ENCODE peak calls at places on chromosome 13, in eight cellular contexts. One of them, this sample, is unnamed.

GRCh38 chr13:31929031-31929770 is 102.4 kb upstream of the FRY start:
- DNase-seq in HEK293T: no peak
- DNase-seq in globus pallidus: no peak
- DNase-seq in NCI-H82: no peak
- DNase-seq in stimulated activated CD4-positive, alpha-beta T cell treated with anti-CD3 and anti-CD28 coated beads, Interleukin-4, amount 100 ng/mL, for 48 hours: no peak
- DNase-seq in PC-3: no peak
- DNase-seq in HS-5: no peak
- DNase-seq in endothelial cell of umbilical vein: no peak
- DNase-seq in this sample: no peak

GRCh38 chr13:63700366-63700765 is 2284.7 kb upstream of the PCDH20 start:
- DNase-seq in endothelial cell of umbilical vein: peak; percentile 1
- DNase-seq in globus pallidus: no peak
- DNase-seq in PC-3: no peak
- DNase-seq in HS-5: no peak
- DNase-seq in NCI-H82: no peak
- DNase-seq in HEK293T: no peak
- DNase-seq in stimulated activated CD4-positive, alpha-beta T cell treated with anti-CD3 and anti-CD28 coated beads, Interleukin-4, amount 100 ng/mL, for 48 hours: no peak
- DNase-seq in this sample: no peak

GRCh38 chr13:64083396-64083795 is 2667.7 kb upstream of the PCDH20 start:
- DNase-seq in NCI-H82: no peak
- DNase-seq in HS-5: no peak
- DNase-seq in globus pallidus: no peak
- DNase-seq in PC-3: peak; percentile 49
- DNase-seq in stimulated activated CD4-positive, alpha-beta T cell treated with anti-CD3 and anti-CD28 coated beads, Interleukin-4, amount 100 ng/mL, for 48 hours: no peak
- DNase-seq in endothelial cell of umbilical vein: no peak
- DNase-seq in HEK293T: no peak
- DNase-seq in this sample: no peak

GRCh38 chr13:42883771-42884170 is 102.4 kb downstream of the FAM216B start:
- DNase-seq in NCI-H82: peak; percentile 91
- DNase-seq in PC-3: peak; percentile 30
- DNase-seq in endothelial cell of umbilical vein: peak; percentile 68
- DNase-seq in HEK293T: peak; percentile 27
- DNase-seq in stimulated activated CD4-positive, alpha-beta T cell treated with anti-CD3 and anti-CD28 coated beads, Interleukin-4, amount 100 ng/mL, for 48 hours: no peak
- DNase-seq in globus pallidus: no peak
- DNase-seq in HS-5: no peak
- DNase-seq in this sample: no peak

GRCh38 chr13:34025746-34026145 is 207.8 kb downstream of the RFC3 start:
- DNase-seq in HEK293T: no peak
- DNase-seq in globus pallidus: no peak
- DNase-seq in HS-5: no peak
- DNase-seq in NCI-H82: no peak
- DNase-seq in endothelial cell of umbilical vein: peak; percentile 57
- DNase-seq in stimulated activated CD4-positive, alpha-beta T cell treated with anti-CD3 and anti-CD28 coated beads, Interleukin-4, amount 100 ng/mL, for 48 hours: no peak
- DNase-seq in PC-3: peak; percentile 76
- DNase-seq in this sample: peak; percentile 16

GRCh38 chr13:99126821-99127220 is 73.8 kb upstream of the UBAC2 start:
- DNase-seq in HEK293T: no peak
- DNase-seq in PC-3: no peak
- DNase-seq in endothelial cell of umbilical vein: no peak
- DNase-seq in globus pallidus: no peak
- DNase-seq in NCI-H82: no peak
- DNase-seq in stimulated activated CD4-positive, alpha-beta T cell treated with anti-CD3 and anti-CD28 coated beads, Interleukin-4, amount 100 ng/mL, for 48 hours: no peak
- DNase-seq in HS-5: no peak
- DNase-seq in this sample: no peak

GRCh38 chr13:39132286-39132685 is 94.0 kb downstream of the NHLRC3 start:
- DNase-seq in globus pallidus: no peak
- DNase-seq in endothelial cell of umbilical vein: no peak
- DNase-seq in HS-5: no peak
- DNase-seq in NCI-H82: peak; percentile 23
- DNase-seq in stimulated activated CD4-positive, alpha-beta T cell treated with anti-CD3 and anti-CD28 coated beads, Interleukin-4, amount 100 ng/mL, for 48 hours: no peak
- DNase-seq in PC-3: peak; percentile 34
- DNase-seq in HEK293T: no peak
- DNase-seq in this sample: no peak

GRCh38 chr13:39531646-39532045 is 71.3 kb downstream of the LHFPL6 start:
- DNase-seq in stimulated activated CD4-positive, alpha-beta T cell treated with anti-CD3 and anti-CD28 coated beads, Interleukin-4, amount 100 ng/mL, for 48 hours: no peak
- DNase-seq in NCI-H82: peak; percentile 26
- DNase-seq in HEK293T: no peak
- DNase-seq in endothelial cell of umbilical vein: no peak
- DNase-seq in HS-5: no peak
- DNase-seq in globus pallidus: no peak
- DNase-seq in PC-3: peak; percentile 40
- DNase-seq in this sample: no peak

GRCh38 chr13:23718916-23719470 is 148.8 kb downstream of the TNFRSF19 start:
- DNase-seq in stimulated activated CD4-positive, alpha-beta T cell treated with anti-CD3 and anti-CD28 coated beads, Interleukin-4, amount 100 ng/mL, for 48 hours: no peak
- DNase-seq in endothelial cell of umbilical vein: no peak
- DNase-seq in globus pallidus: no peak
- DNase-seq in PC-3: peak; percentile 29
- DNase-seq in HS-5: no peak
- DNase-seq in HEK293T: no peak
- DNase-seq in NCI-H82: no peak
- DNase-seq in this sample: no peak

GRCh38 chr13:60427285-60427684 is 30.3 kb downstream of the TDRD3 start:
- DNase-seq in stimulated activated CD4-positive, alpha-beta T cell treated with anti-CD3 and anti-CD28 coated beads, Interleukin-4, amount 100 ng/mL, for 48 hours: no peak
- DNase-seq in globus pallidus: no peak
- DNase-seq in HEK293T: no peak
- DNase-seq in HS-5: no peak
- DNase-seq in PC-3: no peak
- DNase-seq in NCI-H82: no peak
- DNase-seq in endothelial cell of umbilical vein: no peak
- DNase-seq in this sample: no peak

GRCh38 chr13:98111168-98112098 is 31.5 kb upstream of the FARP1 start:
- DNase-seq in PC-3: no peak
- DNase-seq in HEK293T: no peak
- DNase-seq in NCI-H82: no peak
- DNase-seq in endothelial cell of umbilical vein: no peak
- DNase-seq in stimulated activated CD4-positive, alpha-beta T cell treated with anti-CD3 and anti-CD28 coated beads, Interleukin-4, amount 100 ng/mL, for 48 hours: no peak
- DNase-seq in HS-5: no peak
- DNase-seq in globus pallidus: no peak
- DNase-seq in this sample: no peak

GRCh38 chr13:75440100-75440499 is 41.9 kb downstream of the TBC1D4 start:
- DNase-seq in endothelial cell of umbilical vein: no peak
- DNase-seq in HS-5: no peak
- DNase-seq in NCI-H82: no peak
- DNase-seq in stimulated activated CD4-positive, alpha-beta T cell treated with anti-CD3 and anti-CD28 coated beads, Interleukin-4, amount 100 ng/mL, for 48 hours: no peak
- DNase-seq in PC-3: no peak
- DNase-seq in globus pallidus: no peak
- DNase-seq in HEK293T: no peak
- DNase-seq in this sample: no peak

GRCh38 chr13:80921556-80921955 is 580.6 kb upstream of the SPRY2 start:
- DNase-seq in NCI-H82: no peak
- DNase-seq in HS-5: peak; percentile 38
- DNase-seq in endothelial cell of umbilical vein: peak; percentile 91
- DNase-seq in PC-3: no peak
- DNase-seq in stimulated activated CD4-positive, alpha-beta T cell treated with anti-CD3 and anti-CD28 coated beads, Interleukin-4, amount 100 ng/mL, for 48 hours: no peak
- DNase-seq in HEK293T: no peak
- DNase-seq in globus pallidus: no peak
- DNase-seq in this sample: no peak

GRCh38 chr13:40494932-40495619 is 171.4 kb downstream of the FOXO1 start:
- DNase-seq in stimulated activated CD4-positive, alpha-beta T cell treated with anti-CD3 and anti-CD28 coated beads, Interleukin-4, amount 100 ng/mL, for 48 hours: no peak
- DNase-seq in endothelial cell of umbilical vein: no peak
- DNase-seq in HEK293T: no peak
- DNase-seq in HS-5: no peak
- DNase-seq in globus pallidus: no peak
- DNase-seq in PC-3: peak; percentile 32
- DNase-seq in NCI-H82: no peak
- DNase-seq in this sample: no peak

GRCh38 chr13:29594710-29595379 is 643 bp downstream of the SLC7A1 start:
- DNase-seq in HEK293T: peak; percentile 50
- DNase-seq in stimulated activated CD4-positive, alpha-beta T cell treated with anti-CD3 and anti-CD28 coated beads, Interleukin-4, amount 100 ng/mL, for 48 hours: peak; percentile 63
- DNase-seq in NCI-H82: peak; percentile 80
- DNase-seq in HS-5: no peak
- DNase-seq in globus pallidus: no peak
- DNase-seq in endothelial cell of umbilical vein: peak; percentile 49
- DNase-seq in PC-3: peak; percentile 47
- DNase-seq in this sample: no peak

GRCh38 chr13:46341112-46341711 is 45.8 kb downstream of the RUBCNL start:
- DNase-seq in HEK293T: no peak
- DNase-seq in HS-5: peak; percentile 54
- DNase-seq in NCI-H82: no peak
- DNase-seq in stimulated activated CD4-positive, alpha-beta T cell treated with anti-CD3 and anti-CD28 coated beads, Interleukin-4, amount 100 ng/mL, for 48 hours: no peak
- DNase-seq in PC-3: peak; percentile 56
- DNase-seq in globus pallidus: no peak
- DNase-seq in endothelial cell of umbilical vein: no peak
- DNase-seq in this sample: no peak

GRCh38 chr13:78608705-78609463 is 5.5 kb upstream of the POU4F1 start:
- DNase-seq in globus pallidus: no peak
- DNase-seq in HEK293T: no peak
- DNase-seq in endothelial cell of umbilical vein: peak; percentile 28
- DNase-seq in PC-3: no peak
- DNase-seq in HS-5: no peak
- DNase-seq in stimulated activated CD4-positive, alpha-beta T cell treated with anti-CD3 and anti-CD28 coated beads, Interleukin-4, amount 100 ng/mL, for 48 hours: no peak
- DNase-seq in NCI-H82: peak; percentile 40
- DNase-seq in this sample: no peak

GRCh38 chr13:60329221-60329983 is 67.6 kb upstream of the TDRD3 start:
- DNase-seq in globus pallidus: peak; percentile 3
- DNase-seq in HS-5: no peak
- DNase-seq in HEK293T: peak; percentile 53
- DNase-seq in stimulated activated CD4-positive, alpha-beta T cell treated with anti-CD3 and anti-CD28 coated beads, Interleukin-4, amount 100 ng/mL, for 48 hours: peak; percentile 1
- DNase-seq in endothelial cell of umbilical vein: peak; percentile 2
- DNase-seq in PC-3: peak; percentile 35
- DNase-seq in NCI-H82: peak; percentile 87
- DNase-seq in this sample: no peak

GRCh38 chr13:78609464-78610205 is 6.3 kb upstream of the POU4F1 start:
- DNase-seq in endothelial cell of umbilical vein: peak; percentile 30
- DNase-seq in HEK293T: peak; percentile 74
- DNase-seq in stimulated activated CD4-positive, alpha-beta T cell treated with anti-CD3 and anti-CD28 coated beads, Interleukin-4, amount 100 ng/mL, for 48 hours: no peak
- DNase-seq in NCI-H82: peak; percentile 60
- DNase-seq in HS-5: no peak
- DNase-seq in globus pallidus: no peak
- DNase-seq in PC-3: no peak
- DNase-seq in this sample: no peak

GRCh38 chr13:38941353-38941945 is 49.2 kb downstream of the STOML3 start:
- DNase-seq in stimulated activated CD4-positive, alpha-beta T cell treated with anti-CD3 and anti-CD28 coated beads, Interleukin-4, amount 100 ng/mL, for 48 hours: no peak
- DNase-seq in globus pallidus: no peak
- DNase-seq in NCI-H82: no peak
- DNase-seq in HS-5: no peak
- DNase-seq in endothelial cell of umbilical vein: no peak
- DNase-seq in PC-3: peak; percentile 27
- DNase-seq in HEK293T: no peak
- DNase-seq in this sample: no peak

GRCh38 chr13:113838711-113839201 is 25.1 kb downstream of the GAS6 start:
- DNase-seq in PC-3: no peak
- DNase-seq in stimulated activated CD4-positive, alpha-beta T cell treated with anti-CD3 and anti-CD28 coated beads, Interleukin-4, amount 100 ng/mL, for 48 hours: no peak
- DNase-seq in HS-5: no peak
- DNase-seq in HEK293T: no peak
- DNase-seq in NCI-H82: no peak
- DNase-seq in globus pallidus: no peak
- DNase-seq in endothelial cell of umbilical vein: no peak
- DNase-seq in this sample: no peak

GRCh38 chr13:79522583-79522982 is 41.6 kb downstream of the NDFIP2 start:
- DNase-seq in PC-3: peak; percentile 27
- DNase-seq in HEK293T: no peak
- DNase-seq in stimulated activated CD4-positive, alpha-beta T cell treated with anti-CD3 and anti-CD28 coated beads, Interleukin-4, amount 100 ng/mL, for 48 hours: no peak
- DNase-seq in globus pallidus: no peak
- DNase-seq in HS-5: no peak
- DNase-seq in endothelial cell of umbilical vein: peak; percentile 44
- DNase-seq in NCI-H82: no peak
- DNase-seq in this sample: no peak

GRCh38 chr13:79861731-79862130 is 380.8 kb downstream of the NDFIP2 start:
- DNase-seq in HS-5: no peak
- DNase-seq in PC-3: no peak
- DNase-seq in HEK293T: no peak
- DNase-seq in NCI-H82: no peak
- DNase-seq in stimulated activated CD4-positive, alpha-beta T cell treated with anti-CD3 and anti-CD28 coated beads, Interleukin-4, amount 100 ng/mL, for 48 hours: no peak
- DNase-seq in globus pallidus: no peak
- DNase-seq in endothelial cell of umbilical vein: no peak
- DNase-seq in this sample: no peak

GRCh38 chr13:60267498-60268202 is 103.9 kb upstream of the DIAPH3 start:
- DNase-seq in HEK293T: no peak
- DNase-seq in NCI-H82: peak; percentile 58
- DNase-seq in HS-5: no peak
- DNase-seq in endothelial cell of umbilical vein: peak; percentile 2
- DNase-seq in stimulated activated CD4-positive, alpha-beta T cell treated with anti-CD3 and anti-CD28 coated beads, Interleukin-4, amount 100 ng/mL, for 48 hours: peak; percentile 1
- DNase-seq in PC-3: no peak
- DNase-seq in globus pallidus: no peak
- DNase-seq in this sample: no peak

GRCh38 chr13:31334994-31335549 is 135.3 kb downstream of the B3GLCT start:
- DNase-seq in HEK293T: no peak
- DNase-seq in stimulated activated CD4-positive, alpha-beta T cell treated with anti-CD3 and anti-CD28 coated beads, Interleukin-4, amount 100 ng/mL, for 48 hours: no peak
- DNase-seq in PC-3: peak; percentile 73
- DNase-seq in HS-5: no peak
- DNase-seq in endothelial cell of umbilical vein: no peak
- DNase-seq in NCI-H82: no peak
- DNase-seq in globus pallidus: no peak
- DNase-seq in this sample: no peak

GRCh38 chr13:98797456-98797855 is 45.0 kb upstream of the SLC15A1 start:
- DNase-seq in globus pallidus: no peak
- DNase-seq in endothelial cell of umbilical vein: no peak
- DNase-seq in HS-5: no peak
- DNase-seq in HEK293T: no peak
- DNase-seq in stimulated activated CD4-positive, alpha-beta T cell treated with anti-CD3 and anti-CD28 coated beads, Interleukin-4, amount 100 ng/mL, for 48 hours: no peak
- DNase-seq in NCI-H82: no peak
- DNase-seq in PC-3: no peak
- DNase-seq in this sample: no peak

GRCh38 chr13:99322297-99323103 is 15.3 kb upstream of the GPR183 start:
- DNase-seq in globus pallidus: no peak
- DNase-seq in HS-5: peak; percentile 34
- DNase-seq in HEK293T: no peak
- DNase-seq in PC-3: peak; percentile 59
- DNase-seq in endothelial cell of umbilical vein: peak; percentile 24
- DNase-seq in NCI-H82: no peak
- DNase-seq in stimulated activated CD4-positive, alpha-beta T cell treated with anti-CD3 and anti-CD28 coated beads, Interleukin-4, amount 100 ng/mL, for 48 hours: no peak
- DNase-seq in this sample: peak; percentile 73

GRCh38 chr13:113843063-113843654 is 20.7 kb downstream of the GAS6 start:
- DNase-seq in endothelial cell of umbilical vein: no peak
- DNase-seq in PC-3: no peak
- DNase-seq in globus pallidus: no peak
- DNase-seq in HEK293T: no peak
- DNase-seq in HS-5: no peak
- DNase-seq in stimulated activated CD4-positive, alpha-beta T cell treated with anti-CD3 and anti-CD28 coated beads, Interleukin-4, amount 100 ng/mL, for 48 hours: no peak
- DNase-seq in NCI-H82: no peak
- DNase-seq in this sample: no peak

GRCh38 chr13:21676611-21677021 is 5.7 kb downstream of the FGF9 start:
- DNase-seq in PC-3: no peak
- DNase-seq in HEK293T: no peak
- DNase-seq in globus pallidus: no peak
- DNase-seq in endothelial cell of umbilical vein: no peak
- DNase-seq in NCI-H82: peak; percentile 51
- DNase-seq in HS-5: no peak
- DNase-seq in stimulated activated CD4-positive, alpha-beta T cell treated with anti-CD3 and anti-CD28 coated beads, Interleukin-4, amount 100 ng/mL, for 48 hours: no peak
- DNase-seq in this sample: no peak

GRCh38 chr13:95834134-95834765 is 157.3 kb downstream of the DNAJC3 start:
- DNase-seq in PC-3: peak; percentile 61
- DNase-seq in endothelial cell of umbilical vein: peak; percentile 81
- DNase-seq in NCI-H82: peak; percentile 88
- DNase-seq in HEK293T: peak; percentile 73
- DNase-seq in globus pallidus: peak; percentile 67
- DNase-seq in HS-5: no peak
- DNase-seq in stimulated activated CD4-positive, alpha-beta T cell treated with anti-CD3 and anti-CD28 coated beads, Interleukin-4, amount 100 ng/mL, for 48 hours: peak; percentile 49
- DNase-seq in this sample: peak; percentile 4

GRCh38 chr13:30734434-30734833 is 909 bp upstream of the ALOX5AP start:
- DNase-seq in globus pallidus: no peak
- DNase-seq in stimulated activated CD4-positive, alpha-beta T cell treated with anti-CD3 and anti-CD28 coated beads, Interleukin-4, amount 100 ng/mL, for 48 hours: no peak
- DNase-seq in NCI-H82: no peak
- DNase-seq in HS-5: peak; percentile 33
- DNase-seq in PC-3: peak; percentile 61
- DNase-seq in endothelial cell of umbilical vein: no peak
- DNase-seq in HEK293T: no peak
- DNase-seq in this sample: no peak

GRCh38 chr13:56528040-56528760 is 612.5 kb upstream of the PRR20A start:
- DNase-seq in NCI-H82: no peak
- DNase-seq in endothelial cell of umbilical vein: no peak
- DNase-seq in HEK293T: no peak
- DNase-seq in PC-3: no peak
- DNase-seq in HS-5: no peak
- DNase-seq in stimulated activated CD4-positive, alpha-beta T cell treated with anti-CD3 and anti-CD28 coated beads, Interleukin-4, amount 100 ng/mL, for 48 hours: no peak
- DNase-seq in globus pallidus: no peak
- DNase-seq in this sample: no peak

GRCh38 chr13:32734511-32734910 is 148.3 kb downstream of the PDS5B start:
- DNase-seq in globus pallidus: no peak
- DNase-seq in HS-5: peak; percentile 37
- DNase-seq in HEK293T: peak; percentile 5
- DNase-seq in PC-3: peak; percentile 61
- DNase-seq in endothelial cell of umbilical vein: peak; percentile 37
- DNase-seq in stimulated activated CD4-positive, alpha-beta T cell treated with anti-CD3 and anti-CD28 coated beads, Interleukin-4, amount 100 ng/mL, for 48 hours: peak; percentile 7
- DNase-seq in NCI-H82: peak; percentile 92
- DNase-seq in this sample: no peak

GRCh38 chr13:43267916-43268315 is 244.5 kb downstream of the DNAJC15 start:
- DNase-seq in PC-3: no peak
- DNase-seq in stimulated activated CD4-positive, alpha-beta T cell treated with anti-CD3 and anti-CD28 coated beads, Interleukin-4, amount 100 ng/mL, for 48 hours: no peak
- DNase-seq in HS-5: no peak
- DNase-seq in globus pallidus: no peak
- DNase-seq in HEK293T: no peak
- DNase-seq in NCI-H82: no peak
- DNase-seq in endothelial cell of umbilical vein: no peak
- DNase-seq in this sample: no peak

This sample was measured in BJ.